ENCODE peak calls at places on chromosomes 7 and 10, in four cellular contexts. R is AG10803; I is fibroblast of mammary gland; F is stimulated activated CD4-positive, alpha-beta T cell treated with anti-CD3 and anti-CD28 coated beads, Interleukin-12 subunit alpha, Interleukin-12 subunit beta, amount 100 ng/mL, for 4 hours. U is an unnamed sample.

GRCh38 chr10:52319926-52320325 is 5.8 kb downstream of the DKK1 start:
- DNase-seq in R (peak; percentile 48), I (peak; percentile 52), F (no peak), U (peak; percentile 35)

GRCh38 chr7:92809397-92810241 is 26.8 kb downstream of the CDK6 start:
- DNase-seq in R (peak; percentile 94), I (peak; percentile 95), F (no peak), U (peak; percentile 71)

GRCh38 chr10:68133553-68133952 is 24.3 kb downstream of the MYPN start:
- DNase-seq in R (no peak), I (no peak), F (no peak), U (no peak)

GRCh38 chr10:96502561-96503267 is 11.0 kb downstream of the TLL2 start:
- DNase-seq in R (no peak), I (peak; percentile 26), F (no peak), U (peak; percentile 46)

GRCh38 chr7:69941077-69941476 is 342.8 kb downstream of the AUTS2 start:
- DNase-seq in R (no peak), I (no peak), F (no peak), U (no peak)

GRCh38 chr10:114492351-114493037 is 88.2 kb upstream of the AFAP1L2 start:
- DNase-seq in R (no peak), I (no peak), F (no peak), U (no peak)

GRCh38 chr10:23402856-23403255 is 36.0 kb upstream of the OTUD1 start:
- DNase-seq in R (no peak), I (no peak), F (no peak), U (no peak)

GRCh38 chr7:88431861-88432260 is 125.2 kb upstream of the STEAP4 start:
- DNase-seq in R (no peak), I (no peak), F (no peak), U (no peak)

GRCh38 chr7:80279760-80280159 is 145.1 kb downstream of the GNAI1 start:
- DNase-seq in R (no peak), I (no peak), F (no peak), U (no peak)

GRCh38 chr7:116421298-116421697 is 78.2 kb upstream of the CAV2 start:
- DNase-seq in R (no peak), I (no peak), F (no peak), U (no peak)

U was measured in foreskin keratinocyte.